ENCODE peak calls at places on chromosomes 2 and 18, in four cellular contexts. M is GM12878, U is K562, C is HL-60. D is an unnamed sample.

GRCh38 chr18:26819046-26819445 is 46.5 kb downstream of the AQP4 start:
- DNase-seq in M (no peak), U (no peak), C (no peak), D (no peak)

GRCh38 chr2:42163444-42164045 is 5.6 kb upstream of the EML4 start:
- DNase-seq in M (no peak), U (no peak), C (no peak), D (no peak)

GRCh38 chr18:53426656-53427055 is 797.8 kb downstream of the MBD2 start:
- DNase-seq in M (no peak), U (no peak), C (no peak), D (no peak)

GRCh38 chr2:647691-648231 is 29.4 kb downstream of the TMEM18 start:
- DNase-seq in M (no peak), U (no peak), C (no peak), D (no peak)

GRCh38 chr2:182318466-182319309 is 108.1 kb downstream of the PDE1A start:
- DNase-seq in M (no peak), U (no peak), C (no peak), D (no peak)

GRCh38 chr2:65464604-65465003 is 32.2 kb upstream of the SPRED2 start:
- DNase-seq in M (no peak), U (no peak), C (no peak), D (no peak)

GRCh38 chr2:160222546-160223281 is 22.6 kb upstream of the ITGB6 start:
- DNase-seq in M (no peak), U (no peak), C (no peak), D (no peak)

GRCh38 chr2:199100326-199101110 is 357.2 kb downstream of the SATB2 start:
- DNase-seq in M (no peak), U (no peak), C (no peak), D (no peak)

GRCh38 chr2:63553049-63553448 is 35.2 kb downstream of the WDPCP start:
- DNase-seq in M (no peak), U (no peak), C (no peak), D (no peak)

DNA sequence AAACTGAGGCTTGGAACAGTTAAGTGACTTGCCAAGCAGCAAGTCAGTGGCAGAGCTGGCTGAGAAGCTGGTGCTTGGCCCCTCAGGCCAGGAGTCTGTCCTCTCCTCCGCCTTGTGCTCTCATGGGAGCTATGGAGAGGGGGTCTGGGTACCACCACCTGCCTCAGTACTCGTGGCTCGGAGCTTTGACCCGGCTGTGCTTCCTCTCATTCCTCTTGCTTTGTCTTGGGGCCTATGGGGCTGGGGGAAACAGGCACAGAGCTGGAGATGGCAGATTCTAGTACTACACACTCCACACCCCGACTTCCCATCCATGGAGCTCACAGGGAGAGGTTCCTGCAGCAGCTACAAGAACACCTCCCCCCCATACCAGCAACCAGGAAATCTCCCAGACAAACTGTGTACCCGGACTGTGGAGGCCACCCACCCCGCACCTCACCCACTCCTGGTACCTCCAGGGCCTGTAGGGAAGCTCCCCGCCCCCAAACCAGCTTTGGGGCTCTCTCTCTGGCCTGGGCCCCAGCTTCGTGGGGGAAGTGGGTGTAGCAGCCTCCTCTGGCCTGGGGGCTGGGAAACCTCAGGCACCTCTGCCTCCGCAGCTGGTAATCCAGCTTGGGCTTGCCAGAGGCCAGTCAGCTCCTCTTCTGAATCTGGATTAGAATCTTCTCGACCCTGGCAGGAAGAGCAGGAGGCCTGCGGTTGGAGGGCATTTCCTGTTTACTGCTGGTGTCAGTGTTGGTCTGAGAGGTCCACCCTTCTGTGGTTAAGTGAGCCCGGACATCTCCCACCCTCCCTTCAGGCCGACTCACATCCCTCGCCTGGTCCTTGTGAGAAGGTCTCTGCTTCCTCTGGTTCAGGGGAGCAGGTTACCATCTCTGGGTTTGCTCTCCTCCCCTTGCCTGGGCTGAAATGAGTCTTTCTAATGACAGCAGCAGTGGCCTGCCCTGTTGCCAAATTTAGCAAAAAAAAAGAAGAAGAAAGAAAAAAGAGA is 22.3 kb upstream of the RHOB start:
- DNase-seq in M (peak; percentile 57), U (no peak), C (peak; percentile 47), D (peak; percentile 43)
- TF ChIP-seq SPI1 in M (no peak), U (peak; percentile 26), C (no peak), D (peak; percentile 26)

GRCh38 chr2:102106133-102106556 is 36.4 kb upstream of the IL1R1 start:
- DNase-seq in M (no peak), U (no peak), C (no peak), D (no peak)
- TF ChIP-seq SPI1 in M (no peak), U (no peak), C (no peak), D (no peak)

GRCh38 chr2:118421648-118422047 is 333.4 kb downstream of the INSIG2 start:
- DNase-seq in M (no peak), U (no peak), C (no peak), D (no peak)

GRCh38 chr2:118417417-118418125 is 329.3 kb downstream of the INSIG2 start:
- DNase-seq in M (no peak), U (no peak), C (no peak), D (no peak)
- TF ChIP-seq SPI1 in M (no peak), U (no peak), C (no peak), D (no peak)

GRCh38 chr2:236824836-236825235 is 255.2 kb downstream of the ACKR3 start:
- DNase-seq in M (no peak), U (no peak), C (no peak), D (no peak)
- TF ChIP-seq SPI1 in M (no peak), U (no peak), C (no peak), D (no peak)

GRCh38 chr18:31610841-31611240 is 19.2 kb downstream of the TTR start:
- DNase-seq in M (no peak), U (no peak), C (no peak), D (no peak)
- TF ChIP-seq SPI1 in M (no peak), U (no peak), C (no peak), D (no peak)

DNA sequence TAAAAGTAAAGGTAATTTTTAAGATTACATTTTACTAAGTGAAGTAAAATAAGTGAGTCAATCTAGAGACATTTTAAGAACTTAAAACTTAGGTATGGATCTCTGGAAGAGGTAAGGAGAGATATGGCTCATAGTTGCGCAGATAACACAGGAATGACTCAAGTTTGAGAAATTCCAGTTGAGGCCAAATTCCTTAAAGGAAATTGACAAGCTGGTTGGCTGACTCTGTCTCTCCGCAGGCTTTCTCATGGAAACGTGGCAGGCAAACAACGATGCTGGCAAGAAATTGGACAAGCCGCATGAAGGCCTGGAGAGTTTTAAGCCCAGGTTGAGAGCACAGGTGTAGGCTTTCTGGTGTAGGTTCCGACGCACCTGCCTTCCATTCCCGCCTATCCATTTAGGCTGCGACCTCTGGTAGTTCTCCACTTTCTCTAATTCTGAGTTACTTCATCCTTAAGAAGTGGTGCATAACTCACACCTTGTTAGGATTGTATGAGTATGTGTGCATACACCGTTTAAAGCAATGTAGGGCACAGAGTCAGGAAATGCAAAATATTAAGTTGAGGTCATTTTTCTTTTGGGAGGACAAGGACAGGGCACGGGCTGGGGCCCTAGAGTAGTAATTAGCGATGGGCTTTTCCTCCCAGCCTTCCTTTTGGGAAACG is 589 bp upstream of the DAW1 start:
- DNase-seq in M (no peak), U (no peak), C (no peak), D (no peak)
- TF ChIP-seq SPI1 in M (no peak), U (no peak), C (no peak), D (no peak)